ENCODE peak calls at places on chromosomes 4 and X, in four cellular contexts. Q is HepG2, H is K562, G is GM12878. J is an unnamed sample.

GRCh38 chr4:133152801-133153526 is 3.9 kb downstream of the PCDH10 start:
- DNase-seq in Q (no peak), G (no peak), H (no peak), J (no peak)

GRCh38 chr4:10461091-10461849 is 4.0 kb upstream of the ZNF518B start:
- DNase-seq in G (peak; percentile 31), Q (no peak), H (peak; percentile 83), J (peak; percentile 68)

GRCh38 chrX:149721778-149722177 is 9.9 kb downstream of the MAGEA11 start:
- DNase-seq in G (no peak), H (no peak), Q (no peak), J (no peak)

GRCh38 chr4:81412941-81413488 is 58.7 kb downstream of the RASGEF1B start:
- DNase-seq in H (no peak), G (no peak), Q (no peak), J (no peak)

GRCh38 chrX:73581002-73581628 is 18.1 kb downstream of the CHIC1 start:
- DNase-seq in G (no peak), Q (no peak), H (no peak), J (no peak)

GRCh38 chr4:144748814-144749555 is 103.0 kb downstream of the HHIP start:
- DNase-seq in G (no peak), Q (no peak), H (no peak), J (no peak)

GRCh38 chr4:25089058-25089763 is 58.5 kb upstream of the LGI2 start:
- DNase-seq in Q (no peak), H (peak; percentile 45), G (no peak), J (no peak)

GRCh38 chr4:186587416-186588018 is 32.1 kb upstream of the MTNR1A start:
- DNase-seq in H (peak; percentile 65), Q (peak; percentile 48), G (no peak), J (peak; percentile 72)

GRCh38 chr4:3649491-3649890 is 116.7 kb upstream of the ADRA2C start:
- DNase-seq in G (no peak), Q (no peak), H (no peak), J (no peak)

GRCh38 chr4:176034498-176034897 is 31.1 kb upstream of the WDR17 start:
- DNase-seq in G (no peak), Q (no peak), H (no peak), J (no peak)

GRCh38 chr4:128649575-128650205 is 159.8 kb upstream of the JADE1 start:
- DNase-seq in G (no peak), H (no peak), Q (peak; percentile 6), J (no peak)

GRCh38 chrX:29841750-29842149 is 373.6 kb upstream of the MAGEB2 start:
- DNase-seq in H (no peak), G (no peak), Q (no peak), J (no peak)

GRCh38 chrX:154437398-154437752 is 421 bp downstream of the GDI1 start:
- DNase-seq in Q (no peak), G (no peak), H (no peak), J (no peak)

GRCh38 chr4:56425518-56425917 is 9.9 kb downstream of the PPAT start:
- DNase-seq in G (no peak), H (no peak), Q (no peak), J (no peak)

GRCh38 chrX:39756086-39756883 is 341.5 kb downstream of the BCOR start:
- DNase-seq in Q (no peak), G (no peak), H (no peak), J (no peak)

GRCh38 chr4:74768857-74769525 is 25.3 kb downstream of the BTC start:
- DNase-seq in H (no peak), Q (peak; percentile 32), G (no peak), J (no peak)

GRCh38 chr4:109548655-109549054 is 11.4 kb upstream of the MCUB start:
- DNase-seq in G (no peak), Q (no peak), H (no peak), J (no peak)
- TF ChIP-seq ESRRA in G (no peak), Q (no peak), H (no peak), J (no peak)

GRCh38 chr4:100075056-100075455 is 115.2 kb downstream of the DDIT4L start:
- DNase-seq in Q (no peak), G (no peak), H (no peak), J (no peak)
- TF ChIP-seq NR2C2 in Q (no peak), G (no peak), H (no peak), J (no peak)

GRCh38 chr4:138175337-138175794 is 66.8 kb downstream of the SLC7A11 start:
- DNase-seq in G (no peak), Q (no peak), H (no peak), J (no peak)
- TF ChIP-seq ESRRA in G (no peak), Q (no peak), H (no peak), J (no peak)

GRCh38 chrX:150759568-150760416 is 66.6 kb downstream of the MTMR1 start:
- DNase-seq in H (no peak), G (no peak), Q (no peak), J (no peak)
- TF ChIP-seq NR2C2 in H (no peak), G (no peak), Q (no peak), J (no peak)

GRCh38 chrX:48890934-48891401 is 6.6 kb downstream of the TIMM17B start:
- DNase-seq in Q (no peak), G (no peak), H (no peak), J (peak; percentile 31)
- TF ChIP-seq ESRRA in Q (no peak), G (no peak), H (no peak), J (no peak)

DNA sequence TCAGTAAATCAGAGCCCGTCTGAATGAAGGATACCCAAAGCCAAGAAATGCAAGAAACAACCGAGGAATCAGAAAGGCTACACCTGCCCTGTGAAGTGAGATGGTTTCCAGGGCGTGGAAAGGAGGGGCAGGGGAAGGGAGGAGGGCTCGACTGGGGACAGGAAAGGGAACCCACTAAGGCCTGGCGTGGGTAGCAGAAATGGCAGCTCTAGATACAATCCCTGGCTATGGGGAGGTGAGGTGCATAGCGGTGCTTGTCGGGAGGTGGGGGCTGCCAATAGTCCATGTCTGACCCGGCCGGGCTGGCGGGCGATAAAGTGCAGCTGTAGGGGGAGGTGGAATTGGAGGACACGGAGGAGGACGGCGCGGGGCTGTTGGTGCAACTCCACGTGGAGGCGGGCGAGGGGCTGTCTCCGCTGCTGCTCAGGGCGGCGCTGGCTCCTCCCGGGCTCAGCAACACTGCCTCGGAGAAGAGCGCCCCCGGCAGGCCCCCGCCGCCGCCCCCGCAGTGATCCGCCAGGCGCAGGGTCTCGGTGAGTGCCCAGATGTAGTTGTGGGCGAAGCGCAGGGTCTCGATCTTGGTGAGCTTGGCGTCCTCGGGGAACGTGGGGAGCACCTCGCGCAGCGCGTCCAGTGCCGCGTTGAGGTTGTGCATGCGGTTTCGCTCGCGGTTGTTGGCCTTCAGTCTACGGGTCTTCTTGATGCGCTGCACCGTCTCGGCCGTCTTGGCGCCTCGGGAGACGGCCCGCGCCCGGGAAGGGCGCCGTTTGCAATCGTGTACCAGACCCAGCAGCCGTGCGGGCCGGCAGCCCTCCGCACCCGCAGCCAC is 1.3 kb downstream of the NEUROG2 start:
- DNase-seq in G (no peak), H (no peak), Q (no peak), J (peak; percentile 60)
- TF ChIP-seq NR2C2 in G (no peak), H (no peak), Q (no peak), J (no peak)